ENCODE peak calls at places on chromosome 2, in seven cellular contexts. One of them, this sample, is unnamed.
A peak's percentile ranks its signal among the peaks of the same experiment; 100 is the strongest.

GRCh38 chr2:9538000-9538507 is 17.6 kb downstream of the ADAM17 start:
- DNase-seq in A549: peak; percentile 43
- DNase-seq in suprapubic skin: no peak
- DNase-seq in GM12865: peak; percentile 15
- DNase-seq in heart left ventricle: no peak
- DNase-seq in osteoblast: peak; percentile 63
- DNase-seq in fibroblast of the aortic adventitia: peak; percentile 95
- DNase-seq in this sample: peak; percentile 98

GRCh38 chr2:159557437-159558034 is 58.8 kb downstream of the BAZ2B start:
- DNase-seq in A549: peak; percentile 39
- DNase-seq in suprapubic skin: no peak
- DNase-seq in GM12865: peak; percentile 6
- DNase-seq in heart left ventricle: no peak
- DNase-seq in osteoblast: no peak
- DNase-seq in fibroblast of the aortic adventitia: peak; percentile 17
- DNase-seq in this sample: peak; percentile 42

GRCh38 chr2:70937866-70938579 is 2.3 kb downstream of the ATP6V1B1 start:
- DNase-seq in A549: no peak
- DNase-seq in suprapubic skin: no peak
- DNase-seq in GM12865: no peak
- DNase-seq in heart left ventricle: no peak
- DNase-seq in osteoblast: peak; percentile 62
- DNase-seq in fibroblast of the aortic adventitia: no peak
- DNase-seq in this sample: no peak

GRCh38 chr2:5729426-5729825 is 37.2 kb downstream of the SOX11 start:
- DNase-seq in A549: no peak
- DNase-seq in suprapubic skin: no peak
- DNase-seq in GM12865: no peak
- DNase-seq in heart left ventricle: no peak
- DNase-seq in osteoblast: no peak
- DNase-seq in fibroblast of the aortic adventitia: no peak
- DNase-seq in this sample: no peak

GRCh38 chr2:231522418-231523180 is 7.6 kb downstream of the NMUR1 start:
- DNase-seq in A549: no peak
- DNase-seq in suprapubic skin: peak; percentile 50
- DNase-seq in GM12865: no peak
- DNase-seq in heart left ventricle: no peak
- DNase-seq in osteoblast: peak; percentile 87
- DNase-seq in fibroblast of the aortic adventitia: peak; percentile 58
- DNase-seq in this sample: peak; percentile 55

GRCh38 chr2:205704101-205704741 is 21.9 kb downstream of the NRP2 start:
- DNase-seq in A549: peak; percentile 44
- DNase-seq in suprapubic skin: no peak
- DNase-seq in GM12865: no peak
- DNase-seq in heart left ventricle: no peak
- DNase-seq in osteoblast: no peak
- DNase-seq in fibroblast of the aortic adventitia: no peak
- DNase-seq in this sample: no peak

GRCh38 chr2:204274991-204275390 is 270.3 kb upstream of the PARD3B start:
- DNase-seq in A549: no peak
- DNase-seq in suprapubic skin: no peak
- DNase-seq in GM12865: no peak
- DNase-seq in heart left ventricle: no peak
- DNase-seq in osteoblast: no peak
- DNase-seq in fibroblast of the aortic adventitia: no peak
- DNase-seq in this sample: no peak

GRCh38 chr2:235394278-235394828 is 99.5 kb upstream of the AGAP1 start:
- DNase-seq in A549: peak; percentile 74
- DNase-seq in suprapubic skin: no peak
- DNase-seq in GM12865: no peak
- DNase-seq in heart left ventricle: no peak
- DNase-seq in osteoblast: no peak
- DNase-seq in fibroblast of the aortic adventitia: peak; percentile 47
- DNase-seq in this sample: peak; percentile 25

GRCh38 chr2:181483221-181483620 is 26.0 kb downstream of the ITGA4 start:
- DNase-seq in A549: no peak
- DNase-seq in suprapubic skin: no peak
- DNase-seq in GM12865: no peak
- DNase-seq in heart left ventricle: no peak
- DNase-seq in osteoblast: no peak
- DNase-seq in fibroblast of the aortic adventitia: no peak
- DNase-seq in this sample: no peak

GRCh38 chr2:49021170-49021743 is 133.1 kb downstream of the FSHR start:
- DNase-seq in A549: no peak
- DNase-seq in suprapubic skin: no peak
- DNase-seq in GM12865: no peak
- DNase-seq in heart left ventricle: no peak
- DNase-seq in osteoblast: no peak
- DNase-seq in fibroblast of the aortic adventitia: no peak
- DNase-seq in this sample: no peak

GRCh38 chr2:10777842-10778723 is 34.5 kb downstream of the PDIA6 start:
- DNase-seq in A549: no peak
- DNase-seq in suprapubic skin: peak; percentile 51
- DNase-seq in GM12865: no peak
- DNase-seq in heart left ventricle: no peak
- DNase-seq in osteoblast: peak; percentile 48
- DNase-seq in fibroblast of the aortic adventitia: no peak
- DNase-seq in this sample: no peak

GRCh38 chr2:11123856-11124759 is 31.2 kb upstream of the SLC66A3 start:
- DNase-seq in A549: peak; percentile 77
- DNase-seq in suprapubic skin: no peak
- DNase-seq in GM12865: peak; percentile 75
- DNase-seq in heart left ventricle: no peak
- DNase-seq in osteoblast: peak; percentile 85
- DNase-seq in fibroblast of the aortic adventitia: peak; percentile 41
- DNase-seq in this sample: peak; percentile 52

GRCh38 chr2:140791802-140792201 is 1339.0 kb downstream of the LRP1B start:
- DNase-seq in A549: no peak
- DNase-seq in suprapubic skin: no peak
- DNase-seq in GM12865: no peak
- DNase-seq in heart left ventricle: no peak
- DNase-seq in osteoblast: no peak
- DNase-seq in fibroblast of the aortic adventitia: no peak
- DNase-seq in this sample: no peak

GRCh38 chr2:21118302-21118920 is 5.4 kb upstream of the TDRD15 start:
- DNase-seq in A549: peak; percentile 46
- DNase-seq in suprapubic skin: no peak
- DNase-seq in GM12865: peak; percentile 35
- DNase-seq in heart left ventricle: no peak
- DNase-seq in osteoblast: no peak
- DNase-seq in fibroblast of the aortic adventitia: peak; percentile 2
- DNase-seq in this sample: peak; percentile 27

GRCh38 chr2:238225911-238226697 is 13.7 kb downstream of the HES6 start:
- DNase-seq in A549: no peak
- DNase-seq in suprapubic skin: no peak
- DNase-seq in GM12865: no peak
- DNase-seq in heart left ventricle: peak; percentile 47
- DNase-seq in osteoblast: peak; percentile 87
- DNase-seq in fibroblast of the aortic adventitia: peak; percentile 51
- DNase-seq in this sample: no peak

GRCh38 chr2:49110571-49111315 is 43.6 kb downstream of the FSHR start:
- DNase-seq in A549: no peak
- DNase-seq in suprapubic skin: no peak
- DNase-seq in GM12865: no peak
- DNase-seq in heart left ventricle: no peak
- DNase-seq in osteoblast: no peak
- DNase-seq in fibroblast of the aortic adventitia: no peak
- DNase-seq in this sample: no peak

GRCh38 chr2:111667001-111667400 is 217.0 kb downstream of the ANAPC1 start:
- DNase-seq in A549: no peak
- DNase-seq in suprapubic skin: no peak
- DNase-seq in GM12865: no peak
- DNase-seq in heart left ventricle: no peak
- DNase-seq in osteoblast: no peak
- DNase-seq in fibroblast of the aortic adventitia: no peak
- DNase-seq in this sample: no peak

GRCh38 chr2:214232266-214232665 is 178.6 kb upstream of the VWC2L start:
- DNase-seq in A549: no peak
- DNase-seq in suprapubic skin: no peak
- DNase-seq in GM12865: no peak
- DNase-seq in heart left ventricle: no peak
- DNase-seq in osteoblast: no peak
- DNase-seq in fibroblast of the aortic adventitia: no peak
- DNase-seq in this sample: peak; percentile 5

GRCh38 chr2:180231015-180231414 is 223.9 kb upstream of the CWC22 start:
- DNase-seq in A549: no peak
- DNase-seq in suprapubic skin: no peak
- DNase-seq in GM12865: no peak
- DNase-seq in heart left ventricle: no peak
- DNase-seq in osteoblast: no peak
- DNase-seq in fibroblast of the aortic adventitia: peak; percentile 26
- DNase-seq in this sample: no peak

GRCh38 chr2:173264152-173264551 is 90.5 kb upstream of the CDCA7 start:
- DNase-seq in A549: no peak
- DNase-seq in suprapubic skin: no peak
- DNase-seq in GM12865: no peak
- DNase-seq in heart left ventricle: no peak
- DNase-seq in osteoblast: no peak
- DNase-seq in fibroblast of the aortic adventitia: no peak
- DNase-seq in this sample: no peak
- H3K4me3 ChIP-seq in A549: no peak overlapping the region
- H3K4me3 ChIP-seq in suprapubic skin: no peak overlapping the region
- H3K4me3 ChIP-seq in GM12865: no peak overlapping the region
- H3K4me3 ChIP-seq in heart left ventricle: no peak overlapping the region
- H3K4me3 ChIP-seq in osteoblast: no peak overlapping the region
- H3K4me3 ChIP-seq in fibroblast of the aortic adventitia: no peak overlapping the region
- H3K4me3 ChIP-seq in this sample: no peak overlapping the region

GRCh38 chr2:108594132-108594981 is 60.1 kb downstream of the LIMS1 start:
- DNase-seq in A549: peak; percentile 76
- DNase-seq in suprapubic skin: no peak
- DNase-seq in GM12865: peak; percentile 76
- DNase-seq in heart left ventricle: no peak
- DNase-seq in osteoblast: no peak
- DNase-seq in fibroblast of the aortic adventitia: peak; percentile 88
- DNase-seq in this sample: peak; percentile 79
- TF ChIP-seq CTCF in A549: no peak
- TF ChIP-seq CTCF in suprapubic skin: no peak
- TF ChIP-seq CTCF in GM12865: no peak
- TF ChIP-seq CTCF in heart left ventricle: no peak
- TF ChIP-seq CTCF in osteoblast: no peak
- TF ChIP-seq CTCF in fibroblast of the aortic adventitia: no peak
- TF ChIP-seq CTCF in this sample: no peak

DNA sequence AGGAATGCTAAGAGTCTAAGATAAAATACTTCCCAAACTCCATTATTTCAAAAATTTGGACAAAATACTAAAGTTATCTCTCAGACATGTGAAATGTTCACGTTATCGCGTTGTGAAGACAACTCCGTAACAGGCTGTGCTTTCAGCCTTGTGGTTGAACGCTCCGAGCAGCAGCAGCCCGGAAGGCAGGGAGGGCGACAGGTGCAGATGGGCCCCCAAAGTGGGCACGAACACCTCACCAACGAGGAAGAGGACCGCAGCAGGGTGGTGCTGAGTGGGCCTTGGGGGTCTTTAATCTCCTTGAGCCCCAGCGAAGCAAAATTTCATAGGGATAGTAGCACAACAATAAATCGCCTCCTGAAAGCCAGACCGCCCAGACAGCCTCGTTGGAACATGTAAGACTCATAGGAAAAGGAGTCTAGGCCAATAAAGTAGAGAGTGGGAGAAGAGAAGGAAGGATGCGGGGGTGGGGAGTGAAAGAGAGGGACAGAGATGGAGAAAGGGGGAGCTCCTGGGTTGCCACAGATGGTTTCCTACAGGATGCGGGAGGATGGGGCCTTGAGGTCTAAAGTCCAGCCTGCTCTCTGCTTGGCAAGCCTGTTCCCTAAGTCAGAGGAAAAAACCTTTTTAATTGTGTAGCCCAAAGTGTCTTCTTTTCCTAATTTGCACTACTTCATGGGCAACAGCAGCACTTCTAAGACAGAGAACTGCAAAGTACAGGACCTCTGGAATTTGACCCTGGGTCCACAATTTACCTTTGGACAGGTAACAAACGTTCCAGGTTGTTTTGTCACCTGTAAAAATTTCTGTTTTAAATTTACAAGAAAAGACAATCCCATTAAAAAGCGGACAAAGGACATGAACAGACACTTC is 1.3 kb upstream of the FAM110C start:
- DNase-seq in A549: no peak
- DNase-seq in suprapubic skin: no peak
- DNase-seq in GM12865: no peak
- DNase-seq in heart left ventricle: no peak
- DNase-seq in osteoblast: no peak
- DNase-seq in fibroblast of the aortic adventitia: no peak
- DNase-seq in this sample: no peak
- H3K4me3 ChIP-seq in A549: no peak overlapping the region
- H3K4me3 ChIP-seq in suprapubic skin: peak overlapping the region; percentile 72
- H3K4me3 ChIP-seq in GM12865: no peak overlapping the region
- H3K4me3 ChIP-seq in heart left ventricle: peak overlapping the region; percentile 63
- H3K4me3 ChIP-seq in osteoblast: no peak overlapping the region
- H3K4me3 ChIP-seq in fibroblast of the aortic adventitia: no peak overlapping the region
- H3K4me3 ChIP-seq in this sample: no peak overlapping the region

GRCh38 chr2:151632993-151633592 is 101.2 kb downstream of the NEB start:
- DNase-seq in A549: peak; percentile 19
- DNase-seq in suprapubic skin: no peak
- DNase-seq in GM12865: peak; percentile 24
- DNase-seq in heart left ventricle: no peak
- DNase-seq in osteoblast: no peak
- DNase-seq in fibroblast of the aortic adventitia: peak; percentile 47
- DNase-seq in this sample: peak; percentile 45
- TF ChIP-seq CTCF in A549: peak; percentile 42
- TF ChIP-seq CTCF in suprapubic skin: no peak
- TF ChIP-seq CTCF in GM12865: peak; percentile 12
- TF ChIP-seq CTCF in heart left ventricle: peak; percentile 36
- TF ChIP-seq CTCF in osteoblast: peak; percentile 47
- TF ChIP-seq CTCF in fibroblast of the aortic adventitia: peak; percentile 34
- TF ChIP-seq CTCF in this sample: peak; percentile 23

DNA sequence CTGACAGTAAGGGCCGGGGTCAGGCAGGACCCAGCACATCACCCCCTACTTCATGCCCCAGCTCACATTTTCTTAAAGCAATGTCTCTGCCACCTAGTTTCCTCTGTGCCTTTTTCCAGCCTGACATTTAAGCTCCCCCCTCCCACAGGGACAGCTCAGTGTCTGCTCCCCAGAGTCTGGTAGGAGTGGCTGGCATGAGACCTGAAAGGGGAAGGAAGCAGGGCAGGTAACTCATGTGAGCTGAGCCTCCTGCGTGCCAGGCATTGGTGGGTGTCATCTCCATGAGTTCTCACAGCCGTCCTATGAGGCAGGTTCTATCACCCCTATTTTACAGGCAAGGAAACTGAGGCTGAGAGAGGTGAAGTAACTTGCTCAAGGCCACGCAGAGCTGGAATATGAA is 1.5 kb downstream of the DNAJB2 start:
- DNase-seq in A549: no peak
- DNase-seq in suprapubic skin: no peak
- DNase-seq in GM12865: no peak
- DNase-seq in heart left ventricle: no peak
- DNase-seq in osteoblast: no peak
- DNase-seq in fibroblast of the aortic adventitia: no peak
- DNase-seq in this sample: no peak
- H3K4me3 ChIP-seq in A549: no peak overlapping the region
- H3K4me3 ChIP-seq in suprapubic skin: peak overlapping the region; percentile 93
- H3K4me3 ChIP-seq in GM12865: no peak overlapping the region
- H3K4me3 ChIP-seq in heart left ventricle: peak overlapping the region; percentile 83
- H3K4me3 ChIP-seq in osteoblast: no peak overlapping the region
- H3K4me3 ChIP-seq in fibroblast of the aortic adventitia: no peak overlapping the region
- H3K4me3 ChIP-seq in this sample: no peak overlapping the region

GRCh38 chr2:50607746-50608145 is 424.2 kb downstream of the NRXN1 start:
- DNase-seq in A549: no peak
- DNase-seq in suprapubic skin: no peak
- DNase-seq in GM12865: no peak
- DNase-seq in heart left ventricle: no peak
- DNase-seq in osteoblast: no peak
- DNase-seq in fibroblast of the aortic adventitia: no peak
- DNase-seq in this sample: no peak

GRCh38 chr2:50611261-50612020 is 420.5 kb downstream of the NRXN1 start:
- DNase-seq in A549: no peak
- DNase-seq in suprapubic skin: no peak
- DNase-seq in GM12865: no peak
- DNase-seq in heart left ventricle: no peak
- DNase-seq in osteoblast: no peak
- DNase-seq in fibroblast of the aortic adventitia: no peak
- DNase-seq in this sample: no peak

GRCh38 chr2:50606860-50607259 is 425.1 kb downstream of the NRXN1 start:
- DNase-seq in A549: no peak
- DNase-seq in suprapubic skin: no peak
- DNase-seq in GM12865: no peak
- DNase-seq in heart left ventricle: no peak
- DNase-seq in osteoblast: no peak
- DNase-seq in fibroblast of the aortic adventitia: no peak
- DNase-seq in this sample: no peak
- TF ChIP-seq CTCF in A549: no peak
- TF ChIP-seq CTCF in suprapubic skin: no peak
- TF ChIP-seq CTCF in GM12865: peak; percentile 1
- TF ChIP-seq CTCF in heart left ventricle: no peak
- TF ChIP-seq CTCF in osteoblast: no peak
- TF ChIP-seq CTCF in fibroblast of the aortic adventitia: no peak
- TF ChIP-seq CTCF in this sample: no peak